ENCODE peak calls at places on chromosomes 3 and 15, in four cellular contexts. Q is dorsolateral prefrontal cortex; G is CD8-positive, alpha-beta T cell; W is HepG2. R is an unnamed sample.

GRCh38 chr3:46358466-46358865 is 4.6 kb downstream of the CCR2 start:
- DNase-seq in Q (no peak), G (no peak), W (no peak), R (no peak)

GRCh38 chr3:79976466-79976865 is 208.7 kb upstream of the ROBO1 start:
- DNase-seq in Q (no peak), G (no peak), W (no peak), R (no peak)

GRCh38 chr3:18648868-18649450 is 223.8 kb upstream of the SATB1 start:
- DNase-seq in Q (no peak), G (no peak), W (no peak), R (no peak)

GRCh38 chr3:129549006-129549800 is 6.2 kb downstream of the H1-8 start:
- DNase-seq in Q (no peak), G (no peak), W (no peak), R (no peak)

GRCh38 chr15:79811406-79812405 is 85.1 kb downstream of the MTHFS start:
- DNase-seq in Q (no peak), G (no peak), W (no peak), R (peak; percentile 35)

GRCh38 chr3:69865920-69866679 is 126.8 kb downstream of the MITF start:
- DNase-seq in Q (no peak), G (no peak), W (no peak), R (no peak)

GRCh38 chr3:33313331-33313730 is 36.1 kb downstream of the FBXL2 start:
- DNase-seq in Q (no peak), G (no peak), W (no peak), R (no peak)

GRCh38 chr3:65635661-65636060 is 403.1 kb downstream of the MAGI1 start:
- DNase-seq in Q (no peak), G (no peak), W (no peak), R (no peak)

GRCh38 chr3:56919137-56919796 is 117.5 kb upstream of the ARHGEF3 start:
- DNase-seq in Q (no peak), G (no peak), W (no peak), R (no peak)

GRCh38 chr15:65824031-65824743 is 32.1 kb upstream of the DENND4A start:
- DNase-seq in Q (peak; percentile 26), G (no peak), W (peak; percentile 81), R (peak; percentile 73)

GRCh38 chr3:106030620-106030945 is 161.8 kb upstream of the CBLB start:
- DNase-seq in Q (no peak), G (no peak), W (no peak), R (no peak)

GRCh38 chr3:151404316-151404715 is 19.8 kb upstream of the P2RY12 start:
- DNase-seq in Q (no peak), G (no peak), W (no peak), R (no peak)

GRCh38 chr3:136955813-136956212 is 2.0 kb upstream of the IL20RB start:
- DNase-seq in Q (no peak), G (no peak), W (peak; percentile 81), R (no peak)

GRCh38 chr15:47788685-47789084 is 71.4 kb downstream of the SEMA6D start:
- DNase-seq in Q (no peak), G (no peak), W (no peak), R (no peak)

GRCh38 chr15:74511583-74511982 is 29.4 kb upstream of the ARID3B start:
- DNase-seq in Q (no peak), G (no peak), W (no peak), R (no peak)

GRCh38 chr3:5349343-5349742 is 161.8 kb downstream of the EDEM1 start:
- DNase-seq in Q (no peak), G (no peak), W (no peak), R (no peak)

GRCh38 chr15:40163657-40164416 is 3.0 kb downstream of the BUB1B start:
- DNase-seq in Q (no peak), G (no peak), W (no peak), R (no peak)
- H3K4me3 ChIP-seq in Q (no peak overlapping the region), G (no peak overlapping the region), W (no peak overlapping the region), R (no peak overlapping the region)

GRCh38 chr3:52277972-52278509 is 408 bp downstream of the WDR82 start:
- DNase-seq in Q (no peak), G (peak; percentile 57), W (no peak), R (no peak)
- TF ChIP-seq CTCF in Q (no peak), G (peak; percentile 33), W (peak; percentile 46), R (peak; percentile 24)

DNA sequence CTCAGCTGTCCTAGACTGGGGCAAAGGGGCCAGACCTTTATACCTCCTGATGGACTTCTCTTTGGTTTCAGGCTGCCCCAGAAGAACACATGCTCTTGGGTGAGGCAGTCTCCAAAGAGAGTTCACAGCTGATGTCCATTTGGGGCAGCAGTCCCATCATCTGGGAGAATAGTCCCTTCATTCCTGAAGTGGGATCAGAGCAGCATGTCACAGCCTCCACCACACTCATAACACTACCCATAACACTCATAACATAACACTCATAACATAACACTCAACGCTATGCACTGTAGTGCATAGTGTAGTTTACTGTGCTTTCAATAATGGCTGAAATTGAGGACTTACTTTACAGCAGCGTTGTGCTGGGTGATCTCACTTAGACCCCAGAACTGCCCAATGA is 36.7 kb upstream of the PLCL2 start:
- DNase-seq in Q (no peak), G (no peak), W (no peak), R (no peak)
- H3K27ac ChIP-seq in Q (no peak overlapping the region), G (no peak overlapping the region), W (no peak overlapping the region), R (no peak overlapping the region)

GRCh38 chr3:38168988-38169363 is 3.6 kb downstream of the OXSR1 start:
- DNase-seq in Q (no peak), G (no peak), W (no peak), R (no peak)
- H3K4me3 ChIP-seq in Q (no peak overlapping the region), G (no peak overlapping the region), W (no peak overlapping the region), R (no peak overlapping the region)

GRCh38 chr15:90691369-90691768 is 25.8 kb upstream of the BLM start:
- DNase-seq in Q (no peak), G (no peak), W (no peak), R (no peak)
- TF ChIP-seq CTCF in Q (no peak), G (no peak), W (no peak), R (no peak)

GRCh38 chr3:167728631-167729335 is 5.9 kb downstream of the PDCD10 start:
- DNase-seq in Q (no peak), G (no peak), W (no peak), R (no peak)
- H3K27ac ChIP-seq in Q (no peak overlapping the region), G (no peak overlapping the region), W (no peak overlapping the region), R (no peak overlapping the region)